ENCODE peak calls at places on chromosomes 5 and 9, in nine cellular contexts. One of them, this sample, is unnamed.

GRCh38 chr5:172542651-172543131 is 88.4 kb upstream of the SH3PXD2B start:
- DNase-seq in stomach: peak
- DNase-seq in left kidney: no peak
- DNase-seq in T-helper 17 cell: no peak
- DNase-seq in fibroblast of lung: no peak
- DNase-seq in COR-L47: no peak
- DNase-seq in H7: no peak
- DNase-seq in neural crest cell: no peak
- DNase-seq in stimulated activated CD8-positive, alpha-beta memory T cell treated with anti-CD3 and anti-CD28 coated beads, Interleukin-7, amount 100 ng/mL, for 24 hours: no peak
- DNase-seq in this sample: no peak

GRCh38 chr5:175517824-175518450 is 39.6 kb downstream of the SFXN1 start:
- DNase-seq in H7: no peak
- DNase-seq in neural crest cell: no peak
- DNase-seq in left kidney: no peak
- DNase-seq in stomach: no peak
- DNase-seq in T-helper 17 cell: no peak
- DNase-seq in stimulated activated CD8-positive, alpha-beta memory T cell treated with anti-CD3 and anti-CD28 coated beads, Interleukin-7, amount 100 ng/mL, for 24 hours: peak
- DNase-seq in COR-L47: no peak
- DNase-seq in fibroblast of lung: peak
- DNase-seq in this sample: no peak

GRCh38 chr9:94610181-94610591 is 16.6 kb upstream of the FBP2 start:
- DNase-seq in stimulated activated CD8-positive, alpha-beta memory T cell treated with anti-CD3 and anti-CD28 coated beads, Interleukin-7, amount 100 ng/mL, for 24 hours: no peak
- DNase-seq in fibroblast of lung: peak
- DNase-seq in stomach: no peak
- DNase-seq in left kidney: peak
- DNase-seq in COR-L47: no peak
- DNase-seq in neural crest cell: no peak
- DNase-seq in T-helper 17 cell: no peak
- DNase-seq in H7: no peak
- DNase-seq in this sample: no peak

GRCh38 chr9:37827483-37828165 is 27.0 kb downstream of the DCAF10 start:
- DNase-seq in left kidney: no peak
- DNase-seq in neural crest cell: no peak
- DNase-seq in stomach: no peak
- DNase-seq in H7: no peak
- DNase-seq in COR-L47: no peak
- DNase-seq in T-helper 17 cell: no peak
- DNase-seq in stimulated activated CD8-positive, alpha-beta memory T cell treated with anti-CD3 and anti-CD28 coated beads, Interleukin-7, amount 100 ng/mL, for 24 hours: no peak
- DNase-seq in fibroblast of lung: no peak
- DNase-seq in this sample: no peak

GRCh38 chr5:80159133-80159815 is 96.6 kb downstream of the SERINC5 start:
- DNase-seq in left kidney: no peak
- DNase-seq in stimulated activated CD8-positive, alpha-beta memory T cell treated with anti-CD3 and anti-CD28 coated beads, Interleukin-7, amount 100 ng/mL, for 24 hours: no peak
- DNase-seq in fibroblast of lung: no peak
- DNase-seq in H7: no peak
- DNase-seq in COR-L47: no peak
- DNase-seq in neural crest cell: no peak
- DNase-seq in T-helper 17 cell: no peak
- DNase-seq in stomach: no peak
- DNase-seq in this sample: no peak

GRCh38 chr5:39100851-39101396 is 26.7 kb upstream of the RICTOR start:
- DNase-seq in stomach: no peak
- DNase-seq in stimulated activated CD8-positive, alpha-beta memory T cell treated with anti-CD3 and anti-CD28 coated beads, Interleukin-7, amount 100 ng/mL, for 24 hours: no peak
- DNase-seq in left kidney: no peak
- DNase-seq in H7: no peak
- DNase-seq in neural crest cell: no peak
- DNase-seq in fibroblast of lung: peak
- DNase-seq in T-helper 17 cell: no peak
- DNase-seq in COR-L47: no peak
- DNase-seq in this sample: no peak

GRCh38 chr9:37746448-37747270 is 6.9 kb upstream of the TRMT10B start:
- DNase-seq in fibroblast of lung: peak
- DNase-seq in neural crest cell: no peak
- DNase-seq in stimulated activated CD8-positive, alpha-beta memory T cell treated with anti-CD3 and anti-CD28 coated beads, Interleukin-7, amount 100 ng/mL, for 24 hours: no peak
- DNase-seq in COR-L47: no peak
- DNase-seq in H7: no peak
- DNase-seq in left kidney: no peak
- DNase-seq in stomach: no peak
- DNase-seq in T-helper 17 cell: no peak
- DNase-seq in this sample: no peak

GRCh38 chr5:133978943-133979342 is 10.5 kb upstream of the C5orf15 start:
- DNase-seq in stimulated activated CD8-positive, alpha-beta memory T cell treated with anti-CD3 and anti-CD28 coated beads, Interleukin-7, amount 100 ng/mL, for 24 hours: no peak
- DNase-seq in COR-L47: no peak
- DNase-seq in neural crest cell: no peak
- DNase-seq in T-helper 17 cell: no peak
- DNase-seq in stomach: no peak
- DNase-seq in left kidney: no peak
- DNase-seq in H7: no peak
- DNase-seq in fibroblast of lung: no peak
- DNase-seq in this sample: no peak

GRCh38 chr5:65482280-65482726 is 583 bp upstream of the ADAMTS6 start:
- DNase-seq in left kidney: peak
- DNase-seq in neural crest cell: no peak
- DNase-seq in fibroblast of lung: peak
- DNase-seq in T-helper 17 cell: no peak
- DNase-seq in stomach: no peak
- DNase-seq in H7: no peak
- DNase-seq in COR-L47: no peak
- DNase-seq in stimulated activated CD8-positive, alpha-beta memory T cell treated with anti-CD3 and anti-CD28 coated beads, Interleukin-7, amount 100 ng/mL, for 24 hours: no peak
- DNase-seq in this sample: peak

GRCh38 chr9:134585746-134586706 is 55.6 kb upstream of the COL5A1 start:
- DNase-seq in T-helper 17 cell: no peak
- DNase-seq in left kidney: no peak
- DNase-seq in stomach: no peak
- DNase-seq in stimulated activated CD8-positive, alpha-beta memory T cell treated with anti-CD3 and anti-CD28 coated beads, Interleukin-7, amount 100 ng/mL, for 24 hours: no peak
- DNase-seq in neural crest cell: no peak
- DNase-seq in H7: peak
- DNase-seq in fibroblast of lung: peak
- DNase-seq in COR-L47: no peak
- DNase-seq in this sample: no peak

GRCh38 chr9:72554221-72554641 is 32.8 kb downstream of the TMC1 start:
- DNase-seq in H7: no peak
- DNase-seq in left kidney: peak
- DNase-seq in stomach: no peak
- DNase-seq in neural crest cell: no peak
- DNase-seq in T-helper 17 cell: no peak
- DNase-seq in stimulated activated CD8-positive, alpha-beta memory T cell treated with anti-CD3 and anti-CD28 coated beads, Interleukin-7, amount 100 ng/mL, for 24 hours: no peak
- DNase-seq in fibroblast of lung: peak
- DNase-seq in COR-L47: no peak
- DNase-seq in this sample: no peak

GRCh38 chr5:139104577-139105271 is 93.4 kb downstream of the SIL1 start:
- DNase-seq in stimulated activated CD8-positive, alpha-beta memory T cell treated with anti-CD3 and anti-CD28 coated beads, Interleukin-7, amount 100 ng/mL, for 24 hours: no peak
- DNase-seq in left kidney: peak
- DNase-seq in neural crest cell: no peak
- DNase-seq in COR-L47: no peak
- DNase-seq in T-helper 17 cell: no peak
- DNase-seq in H7: no peak
- DNase-seq in stomach: no peak
- DNase-seq in fibroblast of lung: peak
- DNase-seq in this sample: no peak

GRCh38 chr5:37938861-37939260 is 99.0 kb upstream of the GDNF start:
- DNase-seq in T-helper 17 cell: no peak
- DNase-seq in fibroblast of lung: no peak
- DNase-seq in stimulated activated CD8-positive, alpha-beta memory T cell treated with anti-CD3 and anti-CD28 coated beads, Interleukin-7, amount 100 ng/mL, for 24 hours: no peak
- DNase-seq in stomach: no peak
- DNase-seq in H7: no peak
- DNase-seq in neural crest cell: no peak
- DNase-seq in COR-L47: no peak
- DNase-seq in left kidney: no peak
- DNase-seq in this sample: no peak

GRCh38 chr9:114499528-114499927 is 5.7 kb downstream of the WHRN start:
- DNase-seq in T-helper 17 cell: no peak
- DNase-seq in COR-L47: no peak
- DNase-seq in left kidney: peak
- DNase-seq in neural crest cell: no peak
- DNase-seq in H7: peak
- DNase-seq in fibroblast of lung: no peak
- DNase-seq in stomach: no peak
- DNase-seq in stimulated activated CD8-positive, alpha-beta memory T cell treated with anti-CD3 and anti-CD28 coated beads, Interleukin-7, amount 100 ng/mL, for 24 hours: no peak
- DNase-seq in this sample: no peak

GRCh38 chr9:129633848-129634247 is 7.9 kb downstream of the NTMT1 start:
- DNase-seq in T-helper 17 cell: no peak
- DNase-seq in COR-L47: no peak
- DNase-seq in left kidney: no peak
- DNase-seq in H7: no peak
- DNase-seq in fibroblast of lung: no peak
- DNase-seq in neural crest cell: no peak
- DNase-seq in stimulated activated CD8-positive, alpha-beta memory T cell treated with anti-CD3 and anti-CD28 coated beads, Interleukin-7, amount 100 ng/mL, for 24 hours: no peak
- DNase-seq in stomach: no peak
- DNase-seq in this sample: no peak

GRCh38 chr5:138874771-138875628 is at the start of gene LRRTM2:
- DNase-seq in neural crest cell: peak
- DNase-seq in stimulated activated CD8-positive, alpha-beta memory T cell treated with anti-CD3 and anti-CD28 coated beads, Interleukin-7, amount 100 ng/mL, for 24 hours: no peak
- DNase-seq in COR-L47: no peak
- DNase-seq in left kidney: peak
- DNase-seq in stomach: no peak
- DNase-seq in fibroblast of lung: peak
- DNase-seq in T-helper 17 cell: no peak
- DNase-seq in H7: no peak
- DNase-seq in this sample: no peak

GRCh38 chr5:155460501-155460931 is 447.0 kb downstream of the KIF4B start:
- DNase-seq in COR-L47: peak
- DNase-seq in H7: no peak
- DNase-seq in stimulated activated CD8-positive, alpha-beta memory T cell treated with anti-CD3 and anti-CD28 coated beads, Interleukin-7, amount 100 ng/mL, for 24 hours: no peak
- DNase-seq in T-helper 17 cell: no peak
- DNase-seq in left kidney: no peak
- DNase-seq in fibroblast of lung: no peak
- DNase-seq in neural crest cell: no peak
- DNase-seq in stomach: no peak
- DNase-seq in this sample: no peak

GRCh38 chr5:29811914-29812679 is 1381.4 kb upstream of the CDH6 start:
- DNase-seq in T-helper 17 cell: no peak
- DNase-seq in stomach: no peak
- DNase-seq in fibroblast of lung: no peak
- DNase-seq in H7: no peak
- DNase-seq in stimulated activated CD8-positive, alpha-beta memory T cell treated with anti-CD3 and anti-CD28 coated beads, Interleukin-7, amount 100 ng/mL, for 24 hours: no peak
- DNase-seq in COR-L47: no peak
- DNase-seq in left kidney: peak
- DNase-seq in neural crest cell: no peak
- DNase-seq in this sample: no peak

GRCh38 chr9:8613346-8613825 is 813.8 kb upstream of the DMAC1 start:
- DNase-seq in T-helper 17 cell: no peak
- DNase-seq in neural crest cell: no peak
- DNase-seq in fibroblast of lung: no peak
- DNase-seq in left kidney: no peak
- DNase-seq in COR-L47: no peak
- DNase-seq in H7: no peak
- DNase-seq in stomach: no peak
- DNase-seq in stimulated activated CD8-positive, alpha-beta memory T cell treated with anti-CD3 and anti-CD28 coated beads, Interleukin-7, amount 100 ng/mL, for 24 hours: no peak
- DNase-seq in this sample: no peak

GRCh38 chr5:8188874-8189588 is 320.1 kb downstream of the MTRR start:
- DNase-seq in COR-L47: peak
- DNase-seq in stomach: peak
- DNase-seq in neural crest cell: no peak
- DNase-seq in fibroblast of lung: no peak
- DNase-seq in left kidney: peak
- DNase-seq in T-helper 17 cell: no peak
- DNase-seq in H7: no peak
- DNase-seq in stimulated activated CD8-positive, alpha-beta memory T cell treated with anti-CD3 and anti-CD28 coated beads, Interleukin-7, amount 100 ng/mL, for 24 hours: no peak
- DNase-seq in this sample: no peak

GRCh38 chr9:134276463-134277245 is 49.6 kb upstream of the RXRA start:
- DNase-seq in stomach: no peak
- DNase-seq in left kidney: peak
- DNase-seq in T-helper 17 cell: no peak
- DNase-seq in H7: no peak
- DNase-seq in stimulated activated CD8-positive, alpha-beta memory T cell treated with anti-CD3 and anti-CD28 coated beads, Interleukin-7, amount 100 ng/mL, for 24 hours: no peak
- DNase-seq in fibroblast of lung: no peak
- DNase-seq in COR-L47: no peak
- DNase-seq in neural crest cell: no peak
- DNase-seq in this sample: peak

GRCh38 chr9:98453589-98454311 is 198.3 kb upstream of the TBC1D2 start:
- DNase-seq in fibroblast of lung: no peak
- DNase-seq in neural crest cell: no peak
- DNase-seq in T-helper 17 cell: no peak
- DNase-seq in H7: no peak
- DNase-seq in stimulated activated CD8-positive, alpha-beta memory T cell treated with anti-CD3 and anti-CD28 coated beads, Interleukin-7, amount 100 ng/mL, for 24 hours: no peak
- DNase-seq in stomach: no peak
- DNase-seq in left kidney: no peak
- DNase-seq in COR-L47: no peak
- DNase-seq in this sample: no peak

GRCh38 chr9:76591256-76591950 is 132.4 kb downstream of the GCNT1 start:
- DNase-seq in fibroblast of lung: peak
- DNase-seq in neural crest cell: no peak
- DNase-seq in H7: no peak
- DNase-seq in stimulated activated CD8-positive, alpha-beta memory T cell treated with anti-CD3 and anti-CD28 coated beads, Interleukin-7, amount 100 ng/mL, for 24 hours: no peak
- DNase-seq in COR-L47: no peak
- DNase-seq in T-helper 17 cell: no peak
- DNase-seq in stomach: no peak
- DNase-seq in left kidney: no peak
- DNase-seq in this sample: no peak

GRCh38 chr5:151195622-151196021 is 28.3 kb downstream of the CCDC69 start:
- DNase-seq in H7: no peak
- DNase-seq in T-helper 17 cell: no peak
- DNase-seq in fibroblast of lung: peak
- DNase-seq in left kidney: no peak
- DNase-seq in COR-L47: no peak
- DNase-seq in stomach: no peak
- DNase-seq in neural crest cell: no peak
- DNase-seq in stimulated activated CD8-positive, alpha-beta memory T cell treated with anti-CD3 and anti-CD28 coated beads, Interleukin-7, amount 100 ng/mL, for 24 hours: no peak
- DNase-seq in this sample: no peak

This sample was measured in naive B cell.